ENCODE peak calls at places on chromosomes 4 and X, in four cellular contexts. Y is HepG2, D is GM12878, W is K562. S is an unnamed sample.

GRCh38 chr4:16843831-16844508 is 54.5 kb downstream of the LDB2 start:
- DNase-seq in Y (peak), D (no peak), W (no peak), S (no peak)

GRCh38 chr4:86497131-86497530 is 97.0 kb upstream of the PTPN13 start:
- DNase-seq in Y (no peak), D (peak), W (no peak), S (no peak)

GRCh38 chr4:6332042-6332668 is 62.5 kb downstream of the WFS1 start:
- DNase-seq in Y (no peak), D (no peak), W (peak), S (peak)

GRCh38 chr4:56821394-56822263 is at the start of gene SPINK2:
- DNase-seq in Y (no peak), D (no peak), W (peak), S (peak)

GRCh38 chr4:166501941-166502382 is 628.9 kb downstream of the TLL1 start:
- DNase-seq in Y (peak), D (no peak), W (peak), S (peak)

GRCh38 chrX:63258144-63258543 is 93.0 kb downstream of the SPIN4 start:
- DNase-seq in Y (no peak), D (no peak), W (no peak), S (no peak)

GRCh38 chr4:188399834-188400233 is 260.6 kb downstream of the TRIML1 start:
- DNase-seq in Y (no peak), D (no peak), W (no peak), S (no peak)

GRCh38 chr4:6424425-6424824 is 48.0 kb downstream of the PPP2R2C start:
- DNase-seq in Y (no peak), D (no peak), W (no peak), S (no peak)

GRCh38 chr4:16750882-16751642 is 147.4 kb downstream of the LDB2 start:
- DNase-seq in Y (no peak), D (no peak), W (no peak), S (no peak)

GRCh38 chr4:172953896-172954568 is 214.6 kb upstream of the GALNT7 start:
- DNase-seq in Y (no peak), D (no peak), W (no peak), S (no peak)

GRCh38 chr4:189974056-189974455 is 33.4 kb downstream of the FRG1 start:
- DNase-seq in Y (peak), D (no peak), W (peak), S (no peak)

GRCh38 chrX:136752796-136753195 is 27.9 kb downstream of the ARHGEF6 start:
- DNase-seq in Y (no peak), D (no peak), W (no peak), S (no peak)

GRCh38 chr4:169846396-169846795 is 88.7 kb upstream of the HPF1 start:
- DNase-seq in Y (no peak), D (no peak), W (no peak), S (no peak)

GRCh38 chr4:8607603-8608481 is 15.3 kb downstream of the CPZ start:
- DNase-seq in Y (no peak), D (no peak), W (peak), S (peak)

GRCh38 chrX:44432641-44433040 is 89.2 kb upstream of the EFHC2 start:
- DNase-seq in Y (no peak), D (no peak), W (no peak), S (no peak)

GRCh38 chr4:40482985-40483647 is 146.5 kb downstream of the RBM47 start:
- DNase-seq in Y (no peak), D (no peak), W (no peak), S (no peak)

GRCh38 chr4:22348410-22348809 is 167.5 kb downstream of the ADGRA3 start:
- DNase-seq in Y (no peak), D (no peak), W (no peak), S (no peak)

GRCh38 chrX:92230628-92231027 is 451.5 kb downstream of the PCDH11X start:
- DNase-seq in Y (no peak), D (no peak), W (no peak), S (no peak)

GRCh38 chr4:141711211-141711610 is 74.8 kb downstream of the IL15 start:
- DNase-seq in Y (no peak), D (no peak), W (no peak), S (peak)
- TF ChIP-seq FOXK2 in Y (no peak), D (no peak), W (no peak), S (no peak)

GRCh38 chr4:128915544-128915943 is 106.0 kb downstream of the JADE1 start:
- DNase-seq in Y (no peak), D (no peak), W (no peak), S (no peak)

GRCh38 chr4:128917781-128918180 is 108.3 kb downstream of the JADE1 start:
- DNase-seq in Y (no peak), D (peak), W (no peak), S (no peak)

GRCh38 chr4:128913228-128913627 is 103.7 kb downstream of the JADE1 start:
- DNase-seq in Y (no peak), D (peak), W (no peak), S (no peak)

GRCh38 chr4:128921954-128922353 is 112.5 kb downstream of the JADE1 start:
- DNase-seq in Y (no peak), D (no peak), W (no peak), S (no peak)

GRCh38 chr4:128916832-128917231 is 107.3 kb downstream of the JADE1 start:
- DNase-seq in Y (no peak), D (peak), W (no peak), S (no peak)
- TF ChIP-seq BHLHE40 in Y (no peak), D (peak), W (no peak), S (no peak)

GRCh38 chr4:107379054-107379869 is 340.8 kb downstream of the PAPSS1 start:
- DNase-seq in Y (no peak), D (no peak), W (no peak), S (no peak)

GRCh38 chr4:107380190-107380589 is 339.8 kb downstream of the PAPSS1 start:
- DNase-seq in Y (no peak), D (no peak), W (no peak), S (no peak)

GRCh38 chr4:107380836-107381438 is 339.1 kb downstream of the PAPSS1 start:
- DNase-seq in Y (no peak), D (no peak), W (peak), S (no peak)

DNA sequence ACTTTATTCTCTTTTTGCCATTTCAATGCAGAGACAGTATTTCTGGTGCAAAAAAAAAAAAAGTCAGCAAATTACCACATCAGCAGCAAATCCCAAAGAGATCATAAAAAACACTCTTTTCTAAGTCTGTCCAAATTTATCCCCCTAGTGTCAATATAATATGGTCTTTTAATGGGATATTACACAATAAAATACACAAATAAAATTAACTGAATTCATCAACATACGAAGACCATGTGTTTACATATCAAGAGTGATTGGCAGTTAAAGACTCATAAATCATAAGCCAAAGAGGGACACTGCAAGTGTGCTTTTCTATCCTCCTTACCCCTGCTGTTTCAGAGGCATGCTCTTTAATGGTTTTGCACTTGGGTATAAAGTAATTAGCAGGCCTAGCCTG is 340.2 kb upstream of the DKK2 start:
- DNase-seq in Y (no peak), D (no peak), W (no peak), S (no peak)
- TF ChIP-seq FOXK2 in Y (no peak), D (no peak), W (no peak), S (no peak)

GRCh38 chr4:187333151-187333550 is 609.5 kb upstream of the FAT1 start:
- DNase-seq in Y (no peak), D (no peak), W (no peak), S (no peak)
- TF ChIP-seq BHLHE40 in Y (no peak), D (no peak), W (no peak), S (no peak)